ENCODE peak calls at places on chromosome 16, in six cellular contexts. S, C, P, I, U and J are unnamed samples.

GRCh38 chr16:9934723-9935508 is 247.3 kb downstream of the GRIN2A start:
- DNase-seq in P (no peak), S (no peak), U (no peak), C (no peak), I (no peak), J (no peak)

GRCh38 chr16:67169642-67170167 is 633 bp upstream of the NOL3 start:
- DNase-seq in S (peak; percentile 56), C (no peak), I (no peak), P (no peak), U (no peak), J (no peak)

GRCh38 chr16:23353440-23353839 is 51.3 kb downstream of the SCNN1B start:
- DNase-seq in I (no peak), S (no peak), P (no peak), C (no peak), U (peak; percentile 19), J (no peak)

GRCh38 chr16:89599451-89599858 is 14.0 kb upstream of the DPEP1 start:
- DNase-seq in I (no peak), U (no peak), C (peak; percentile 64), S (peak; percentile 46), P (no peak), J (no peak)

GRCh38 chr16:31487720-31488629 is 5.1 kb downstream of the SLC5A2 start:
- DNase-seq in I (no peak), P (no peak), S (peak; percentile 71), U (no peak), C (peak; percentile 57), J (no peak)

GRCh38 chr16:65224471-65224870 is 102.6 kb upstream of the CDH11 start:
- DNase-seq in U (no peak), C (no peak), S (no peak), I (no peak), P (no peak), J (no peak)

GRCh38 chr16:48547530-48547929 is 62.5 kb downstream of the N4BP1 start:
- DNase-seq in P (no peak), U (no peak), C (no peak), S (no peak), I (no peak), J (no peak)

GRCh38 chr16:81448154-81449131 is 3.8 kb downstream of the CMIP start:
- DNase-seq in P (no peak), U (no peak), C (peak; percentile 72), S (no peak), I (no peak), J (no peak)

GRCh38 chr16:84774810-84775209 is 45.0 kb upstream of the CRISPLD2 start:
- DNase-seq in C (peak; percentile 40), U (no peak), P (no peak), I (no peak), S (no peak), J (no peak)

GRCh38 chr16:77833906-77834599 is 45.7 kb downstream of the VAT1L start:
- DNase-seq in U (no peak), I (no peak), S (no peak), P (no peak), C (no peak), J (peak; percentile 87)

GRCh38 chr16:52384378-52384777 is 162.6 kb downstream of the TOX3 start:
- DNase-seq in U (no peak), P (no peak), I (no peak), C (no peak), S (no peak), J (no peak)

GRCh38 chr16:22933173-22933572 is 119.2 kb downstream of the HS3ST2 start:
- DNase-seq in S (no peak), C (no peak), U (no peak), P (peak; percentile 26), I (no peak), J (no peak)

GRCh38 chr16:23155445-23156049 is 6.3 kb upstream of the USP31 start:
- DNase-seq in I (no peak), U (no peak), C (no peak), P (no peak), S (no peak), J (no peak)

GRCh38 chr16:23362460-23363317 is 60.6 kb downstream of the SCNN1B start:
- DNase-seq in U (no peak), S (no peak), C (peak; percentile 58), P (no peak), I (no peak), J (no peak)

GRCh38 chr16:46736695-46737094 is 11.4 kb downstream of the MYLK3 start:
- DNase-seq in U (peak; percentile 40), S (no peak), I (no peak), C (no peak), P (no peak), J (no peak)

GRCh38 chr16:23304620-23305019 is 2.5 kb downstream of the SCNN1B start:
- DNase-seq in S (no peak), U (no peak), I (no peak), C (no peak), P (no peak), J (no peak)

GRCh38 chr16:77212736-77213541 is 13.7 kb downstream of the SYCE1L start:
- DNase-seq in C (peak; percentile 76), S (peak; percentile 78), U (no peak), P (peak; percentile 20), I (peak; percentile 54), J (peak; percentile 55)

GRCh38 chr16:3135120-3135715 is 389 bp downstream of the ZNF213 start:
- DNase-seq in S (no peak), I (no peak), P (no peak), U (no peak), C (peak; percentile 66), J (no peak)

GRCh38 chr16:68319185-68319908 is 8.5 kb downstream of the PRMT7 start:
- DNase-seq in C (no peak), P (no peak), S (peak; percentile 66), I (peak; percentile 21), U (peak; percentile 21), J (no peak)

GRCh38 chr16:6573577-6573976 is 759.1 kb upstream of the RBFOX1 start:
- DNase-seq in S (no peak), P (no peak), U (no peak), C (no peak), I (no peak), J (no peak)

GRCh38 chr16:54236761-54237160 is 49.8 kb downstream of the IRX3 start:
- DNase-seq in C (no peak), S (no peak), I (no peak), P (no peak), U (no peak), J (no peak)

GRCh38 chr16:85384831-85385462 is 228.2 kb upstream of the GSE1 start:
- DNase-seq in P (no peak), S (no peak), U (no peak), I (no peak), C (no peak), J (no peak)

GRCh38 chr16:578870-579405 is 9.2 kb downstream of the PIGQ start:
- DNase-seq in P (peak; percentile 18), U (peak; percentile 78), S (peak; percentile 80), C (no peak), I (peak; percentile 33), J (no peak)

GRCh38 chr16:1932050-1933028 is 10.7 kb downstream of the MSRB1 start:
- DNase-seq in S (no peak), C (peak; percentile 71), U (no peak), I (no peak), P (no peak), J (no peak)